ENCODE peak calls at places on chromosomes 4 and X, in nine cellular contexts. G is stimulated activated CD4-positive, alpha-beta T cell treated with anti-CD3 and anti-CD28 coated beads, Interleukin-4, amount 100 ng/mL, for 24 hours; A is NCI-H1092 treated with DMSO at 0.1 percent for 48 hours; U is substantia nigra; C is NCI-H1417; Z is bronchial epithelial cell; K is stimulated activated CD8-positive, alpha-beta memory T cell treated with anti-CD3 and anti-CD28 coated beads, Interleukin-2, amount 100 ng/mL, for 1 hour; J is hepatic stellate cell; N is anterior cingulate cortex. I is an unnamed sample.

GRCh38 chr4:83114576-83114975 is at the start of gene PLAC8:
- DNase-seq in U (no peak), K (no peak), G (peak), Z (peak), J (no peak), C (no peak), A (peak), N (no peak), I (no peak)

GRCh38 chr4:74933562-74934015 is 673 bp downstream of the PARM1 start:
- DNase-seq in K (no peak), U (no peak), J (peak), C (no peak), G (no peak), Z (no peak), A (no peak), N (no peak), I (no peak)

GRCh38 chr4:20305976-20306375 is 54.3 kb downstream of the SLIT2 start:
- DNase-seq in G (no peak), K (no peak), Z (no peak), C (peak), A (peak), U (no peak), N (no peak), J (peak), I (peak)

GRCh38 chrX:154750301-154751120 is at the start of gene GAB3:
- DNase-seq in A (peak), C (peak), K (no peak), U (no peak), J (no peak), G (peak), N (no peak), Z (no peak), I (no peak)

GRCh38 chrX:3010532-3010931 is 4.2 kb downstream of the ARSH start:
- DNase-seq in C (no peak), N (no peak), G (no peak), A (no peak), U (no peak), K (no peak), J (no peak), Z (no peak), I (no peak)

GRCh38 chrX:72526534-72527508 is 45.8 kb downstream of the HDAC8 start:
- DNase-seq in J (no peak), A (no peak), Z (peak), U (no peak), G (no peak), C (no peak), K (no peak), N (no peak), I (no peak)

GRCh38 chrX:42748067-42748850 is 29.7 kb downstream of the PPP1R2C start:
- DNase-seq in U (no peak), C (no peak), J (peak), N (no peak), Z (peak), G (no peak), A (no peak), K (no peak), I (no peak)

GRCh38 chr4:188714488-188714887 is 575.2 kb downstream of the TRIML1 start:
- DNase-seq in C (no peak), N (no peak), J (no peak), Z (no peak), U (no peak), A (no peak), G (no peak), K (no peak), I (no peak)

GRCh38 chr4:184636144-184636543 is 13.1 kb downstream of the CASP3 start:
- DNase-seq in G (no peak), K (no peak), J (no peak), C (no peak), U (no peak), A (no peak), N (no peak), Z (no peak), I (no peak)

GRCh38 chr4:73620115-73620792 is at the start of gene RASSF6:
- DNase-seq in Z (peak), C (peak), A (peak), J (no peak), U (no peak), K (no peak), G (no peak), N (no peak), I (no peak)

GRCh38 chr4:136032391-136032790 is 1499.9 kb downstream of the PCDH18 start:
- DNase-seq in Z (no peak), U (no peak), C (no peak), G (no peak), A (no peak), N (no peak), J (no peak), K (no peak), I (no peak)

GRCh38 chr4:165330071-165330470 is 2.6 kb downstream of the MSMO1 start:
- DNase-seq in N (no peak), U (no peak), A (no peak), C (no peak), G (no peak), K (no peak), J (no peak), Z (no peak), I (no peak)

GRCh38 chr4:37948542-37948941 is 11.7 kb upstream of the PTTG2 start:
- DNase-seq in A (no peak), C (no peak), J (no peak), N (no peak), Z (no peak), U (no peak), G (no peak), K (no peak), I (no peak)

GRCh38 chrX:133215747-133216146 is 2.4 kb downstream of the TFDP3 start:
- DNase-seq in G (no peak), J (no peak), A (peak), U (no peak), N (no peak), Z (peak), K (no peak), C (no peak), I (no peak)

GRCh38 chr4:184534511-184535391 is 60.4 kb upstream of the IRF2 start:
- DNase-seq in Z (peak), U (no peak), N (no peak), G (no peak), K (no peak), J (peak), C (no peak), A (no peak), I (no peak)

GRCh38 chr4:77155631-77156345 is 1.2 kb upstream of the CCNG2 start:
- DNase-seq in U (no peak), A (peak), C (no peak), J (no peak), N (no peak), G (no peak), K (no peak), Z (no peak), I (no peak)

GRCh38 chr4:37734989-37735388 is 48.8 kb upstream of the RELL1 start:
- DNase-seq in A (no peak), K (no peak), J (no peak), N (no peak), Z (no peak), U (no peak), C (no peak), G (no peak), I (no peak)

GRCh38 chr4:152696764-152697250 is 17.0 kb upstream of the TMEM154 start:
- DNase-seq in U (peak), C (no peak), K (no peak), A (no peak), Z (peak), G (peak), N (no peak), J (no peak), I (no peak)

GRCh38 chr4:41692717-41693345 is 55.7 kb downstream of the PHOX2B start:
- DNase-seq in G (peak), A (peak), J (peak), K (no peak), C (peak), U (peak), N (peak), Z (peak), I (peak)

GRCh38 chrX:131399692-131400428 is 110.8 kb upstream of the IGSF1 start:
- DNase-seq in C (no peak), K (no peak), U (no peak), G (no peak), Z (no peak), N (no peak), A (no peak), J (no peak), I (no peak)

GRCh38 chr4:169033660-169034059 is 23.6 kb upstream of the CBR4 start:
- DNase-seq in A (no peak), Z (peak), U (no peak), N (no peak), G (no peak), C (peak), K (no peak), J (no peak), I (no peak)

GRCh38 chrX:110146521-110146920 is 143.6 kb downstream of the TMEM164 start:
- DNase-seq in Z (peak), U (no peak), K (no peak), J (peak), N (peak), C (peak), G (peak), A (peak), I (peak)

GRCh38 chr4:132132433-132132832 is 1016.7 kb upstream of the PCDH10 start:
- DNase-seq in A (no peak), C (no peak), N (no peak), Z (no peak), J (no peak), U (no peak), G (no peak), K (no peak), I (no peak)

GRCh38 chr4:183658362-183659028 is 490 bp downstream of the RWDD4 start:
- DNase-seq in U (no peak), C (no peak), G (peak), J (no peak), A (peak), Z (peak), K (no peak), N (no peak), I (peak)

GRCh38 chr4:11698846-11699590 is 270.3 kb upstream of the HS3ST1 start:
- DNase-seq in N (no peak), Z (peak), J (peak), G (no peak), C (no peak), A (no peak), K (no peak), U (no peak), I (no peak)

GRCh38 chr4:105859233-105859632 is 36.0 kb upstream of the NPNT start:
- DNase-seq in C (no peak), K (no peak), G (no peak), U (no peak), J (peak), A (no peak), Z (peak), N (no peak), I (no peak)

GRCh38 chr4:53777244-53777984 is 186.1 kb upstream of the LNX1 start:
- DNase-seq in K (no peak), N (no peak), J (peak), C (no peak), A (no peak), G (no peak), U (no peak), Z (peak), I (no peak)

GRCh38 chr4:159206427-159206871 is 103.6 kb downstream of the RAPGEF2 start:
- DNase-seq in C (no peak), A (no peak), J (peak), N (no peak), U (no peak), Z (no peak), G (peak), K (no peak), I (no peak)

GRCh38 chr4:154691229-154691628 is 52.6 kb upstream of the LRAT start:
- DNase-seq in C (no peak), N (no peak), A (no peak), Z (no peak), K (no peak), U (no peak), J (no peak), G (no peak), I (no peak)

GRCh38 chr4:18882468-18882867 is 860.9 kb upstream of the LCORL start:
- DNase-seq in G (no peak), C (no peak), N (no peak), J (no peak), A (no peak), Z (peak), U (no peak), K (no peak), I (no peak)

GRCh38 chrX:9785944-9786741 is at the start of gene SHROOM2:
- DNase-seq in U (no peak), J (no peak), K (no peak), Z (no peak), C (no peak), N (no peak), G (no peak), A (no peak), I (no peak)